ENCODE peak calls at places on chromosomes 7 and 10, in seven cellular contexts. D is Peyer's patch, S is A549, B is adrenal gland, F is transverse colon, X is GM12891, R is endothelial cell of umbilical vein. A is an unnamed sample.

GRCh38 chr7:23121175-23121574 is 15.6 kb downstream of the KLHL7 start:
- DNase-seq in D (no peak), S (no peak), B (no peak), F (no peak), X (no peak), R (no peak), A (no peak)

GRCh38 chr10:66586073-66586472 is 339.8 kb upstream of the LRRTM3 start:
- DNase-seq in D (no peak), S (no peak), B (no peak), F (peak), X (no peak), R (no peak), A (no peak)

GRCh38 chr10:120742373-120742772 is 108.8 kb upstream of the WDR11 start:
- DNase-seq in D (no peak), S (no peak), B (no peak), F (no peak), X (no peak), R (no peak), A (no peak)

GRCh38 chr7:129213828-129214227 is 11.0 kb upstream of the AHCYL2 start:
- DNase-seq in D (no peak), S (no peak), B (no peak), F (no peak), X (no peak), R (no peak), A (peak)

GRCh38 chr10:124710266-124710881 is 33.8 kb downstream of the FAM53B start:
- DNase-seq in D (no peak), S (no peak), B (no peak), F (no peak), X (no peak), R (no peak), A (no peak)

GRCh38 chr7:155233703-155234492 is 63.8 kb upstream of the INSIG1 start:
- DNase-seq in D (peak), S (no peak), B (peak), F (no peak), X (no peak), R (no peak), A (no peak)

GRCh38 chr10:60817135-60817805 is 39.0 kb downstream of the CDK1 start:
- DNase-seq in D (no peak), S (no peak), B (peak), F (peak), X (no peak), R (no peak), A (no peak)

GRCh38 chr10:100909506-100910260 is 3.1 kb upstream of the SLF2 start:
- DNase-seq in D (no peak), S (no peak), B (no peak), F (no peak), X (no peak), R (peak), A (no peak)

GRCh38 chr10:122042836-122043235 is 53.9 kb downstream of the TACC2 start:
- DNase-seq in D (no peak), S (no peak), B (no peak), F (no peak), X (no peak), R (no peak), A (no peak)

GRCh38 chr7:83410989-83411591 is 237.8 kb downstream of the SEMA3E start:
- DNase-seq in D (no peak), S (peak), B (peak), F (no peak), X (no peak), R (peak), A (no peak)

GRCh38 chr10:7161484-7162283 is 249.2 kb downstream of the SFMBT2 start:
- DNase-seq in D (no peak), S (no peak), B (peak), F (no peak), X (no peak), R (no peak), A (peak)

GRCh38 chr10:3785849-3786290 is 861 bp upstream of the KLF6 start:
- DNase-seq in D (no peak), S (no peak), B (peak), F (peak), X (no peak), R (peak), A (peak)

GRCh38 chr7:1113548-1113885 is 25.6 kb downstream of the GPER1 start:
- DNase-seq in D (no peak), S (no peak), B (no peak), F (no peak), X (no peak), R (no peak), A (no peak)

GRCh38 chr10:57844387-57844998 is 423.2 kb downstream of the IPMK start:
- DNase-seq in D (no peak), S (no peak), B (no peak), F (no peak), X (no peak), R (no peak), A (no peak)

GRCh38 chr10:132148261-132149251 is 38.2 kb upstream of the DPYSL4 start:
- DNase-seq in D (no peak), S (no peak), B (no peak), F (no peak), X (no peak), R (no peak), A (peak)

GRCh38 chr7:101363734-101364374 is 1.2 kb downstream of the COL26A1 start:
- DNase-seq in D (peak), S (peak), B (peak), F (peak), X (peak), R (peak), A (peak)

GRCh38 chr10:114685456-114685855 is 27.4 kb upstream of the ABLIM1 start:
- DNase-seq in D (no peak), S (no peak), B (peak), F (no peak), X (no peak), R (peak), A (no peak)

GRCh38 chr10:33913194-33913593 is 578.7 kb upstream of the NRP1 start:
- DNase-seq in D (no peak), S (no peak), B (no peak), F (no peak), X (no peak), R (no peak), A (no peak)

GRCh38 chr10:14823966-14824365 is 13.9 kb downstream of the CDNF start:
- DNase-seq in D (no peak), S (no peak), B (no peak), F (no peak), X (no peak), R (no peak), A (no peak)

GRCh38 chr7:127897704-127898454 is 133.4 kb downstream of the LRRC4 start:
- DNase-seq in D (no peak), S (no peak), B (no peak), F (no peak), X (no peak), R (peak), A (no peak)

GRCh38 chr7:133481676-133482075 is 228.8 kb downstream of the EXOC4 start:
- DNase-seq in D (no peak), S (no peak), B (peak), F (no peak), X (no peak), R (peak), A (no peak)

GRCh38 chr10:8312079-8312478 is 257.6 kb downstream of the GATA3 start:
- DNase-seq in D (no peak), S (no peak), B (no peak), F (no peak), X (no peak), R (no peak), A (no peak)

GRCh38 chr10:847868-848267 is 83.6 kb downstream of the LARP4B start:
- DNase-seq in D (no peak), S (no peak), B (no peak), F (no peak), X (no peak), R (no peak), A (no peak)

GRCh38 chr10:1364151-1364910 is 308.1 kb downstream of the WDR37 start:
- DNase-seq in D (no peak), S (no peak), B (no peak), F (no peak), X (no peak), R (no peak), A (no peak)

GRCh38 chr7:104133238-104133637 is 74.6 kb downstream of the ORC5 start:
- DNase-seq in D (no peak), S (no peak), B (no peak), F (no peak), X (no peak), R (no peak), A (no peak)

GRCh38 chr7:1505731-1506550 is 1.8 kb upstream of the INTS1 start:
- DNase-seq in D (no peak), S (no peak), B (peak), F (no peak), X (no peak), R (no peak), A (no peak)

GRCh38 chr10:28721318-28721717 is 44.0 kb downstream of the BAMBI start:
- DNase-seq in D (no peak), S (no peak), B (no peak), F (no peak), X (no peak), R (no peak), A (no peak)

GRCh38 chr10:14456218-14456869 is 125.6 kb upstream of the FRMD4A start:
- DNase-seq in D (no peak), S (no peak), B (no peak), F (no peak), X (no peak), R (no peak), A (no peak)

GRCh38 chr7:128211626-128212025 is 29.5 kb upstream of the LEP start:
- DNase-seq in D (no peak), S (no peak), B (no peak), F (no peak), X (no peak), R (no peak), A (peak)

GRCh38 chr7:14894826-14895225 is 7.7 kb downstream of the DGKB start:
- DNase-seq in D (no peak), S (no peak), B (no peak), F (no peak), X (no peak), R (peak), A (no peak)

GRCh38 chr7:46432666-46433065 is 511.6 kb upstream of the IGFBP3 start:
- DNase-seq in D (no peak), S (peak), B (no peak), F (no peak), X (no peak), R (no peak), A (no peak)

GRCh38 chr10:82737556-82737955 is 862.6 kb downstream of the NRG3 start:
- DNase-seq in D (no peak), S (no peak), B (no peak), F (no peak), X (no peak), R (no peak), A (no peak)

GRCh38 chr10:33453081-33453850 is 118.8 kb upstream of the NRP1 start:
- DNase-seq in D (no peak), S (no peak), B (no peak), F (no peak), X (no peak), R (no peak), A (no peak)

GRCh38 chr7:15461576-15461975 is 100.2 kb downstream of the AGMO start:
- DNase-seq in D (no peak), S (no peak), B (no peak), F (no peak), X (no peak), R (peak), A (no peak)

GRCh38 chr10:113297226-113297625 is 255.6 kb upstream of the HABP2 start:
- DNase-seq in D (no peak), S (no peak), B (no peak), F (no peak), X (no peak), R (no peak), A (no peak)

GRCh38 chr10:14399641-14400040 is 68.9 kb upstream of the FRMD4A start:
- DNase-seq in D (no peak), S (no peak), B (no peak), F (no peak), X (no peak), R (no peak), A (no peak)

GRCh38 chr10:63115732-63116383 is 17.3 kb upstream of the NRBF2 start:
- DNase-seq in D (no peak), S (no peak), B (peak), F (peak), X (no peak), R (peak), A (peak)
- TF ChIP-seq POLR2A in D (no peak), S (no peak), B (no peak), F (no peak), X (no peak), R (no peak), A (no peak)

GRCh38 chr7:152467225-152467624 is 31.4 kb upstream of the KMT2C start:
- DNase-seq in D (no peak), S (no peak), B (no peak), F (no peak), X (no peak), R (no peak), A (no peak)

GRCh38 chr7:152465118-152465387 is 29.2 kb upstream of the KMT2C start:
- DNase-seq in D (no peak), S (no peak), B (no peak), F (no peak), X (no peak), R (no peak), A (no peak)

GRCh38 chr7:152462995-152463713 is 27.4 kb upstream of the KMT2C start:
- DNase-seq in D (no peak), S (no peak), B (peak), F (no peak), X (no peak), R (no peak), A (no peak)

GRCh38 chr7:152463714-152464311 is 28.0 kb upstream of the KMT2C start:
- DNase-seq in D (peak), S (peak), B (peak), F (peak), X (peak), R (peak), A (peak)

DNA sequence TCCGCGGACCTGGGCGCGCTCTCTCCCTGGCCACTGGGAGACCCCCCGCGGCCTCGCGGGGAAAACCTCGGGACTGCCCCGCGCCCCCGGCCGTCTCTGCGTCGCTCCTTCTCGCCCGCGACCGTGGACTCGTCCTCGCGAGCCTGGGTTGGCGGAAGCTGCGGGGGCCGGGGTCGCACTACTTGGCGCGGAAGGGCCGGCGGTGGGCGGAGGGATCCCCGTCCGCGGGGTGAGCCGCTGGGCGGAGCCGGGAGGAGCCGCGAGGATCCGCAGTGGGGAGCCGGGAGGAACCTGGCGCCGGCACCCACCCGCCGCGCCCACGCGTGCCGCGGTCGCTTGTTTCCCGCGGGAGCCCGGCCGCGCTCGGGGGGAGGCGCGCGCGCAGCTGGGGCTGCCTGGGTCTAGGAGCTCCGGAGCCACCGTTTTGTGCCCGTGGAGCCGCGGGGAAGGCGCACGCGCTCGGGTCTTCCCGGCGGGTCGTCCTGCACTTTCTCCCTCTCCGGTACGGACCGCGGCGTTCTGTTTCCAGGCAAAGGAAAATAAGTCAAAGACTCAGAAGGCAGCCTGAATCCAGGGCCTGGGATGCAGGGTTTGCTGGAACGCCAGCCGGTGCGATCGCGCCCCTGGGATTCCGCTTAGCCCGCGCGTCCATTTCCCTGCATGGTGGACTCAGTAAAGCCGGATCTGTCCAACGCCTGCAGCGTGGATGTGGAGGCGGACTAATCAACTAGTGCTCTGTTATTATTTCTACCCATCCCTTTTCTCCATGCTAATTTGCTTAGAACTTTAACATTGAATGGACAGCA is 28.7 kb upstream of the KMT2C start:
- DNase-seq in D (peak), S (peak), B (peak), F (peak), X (peak), R (peak), A (peak)
- TF ChIP-seq POLR2A in D (no peak), S (peak), B (peak), F (peak), X (peak), R (peak), A (peak)

GRCh38 chr7:32496052-32496813 is 944 bp downstream of the AVL9 start:
- DNase-seq in D (no peak), S (peak), B (no peak), F (no peak), X (no peak), R (peak), A (no peak)

GRCh38 chr7:32495298-32496051 is at the start of gene AVL9:
- DNase-seq in D (peak), S (peak), B (peak), F (peak), X (peak), R (peak), A (peak)

GRCh38 chr7:32490127-32490796 is at the start of gene LSM5:
- DNase-seq in D (peak), S (peak), B (peak), F (peak), X (peak), R (peak), A (peak)

GRCh38 chr7:32489788-32490126 is 423 bp downstream of the LSM5 start:
- DNase-seq in D (no peak), S (no peak), B (no peak), F (no peak), X (no peak), R (no peak), A (no peak)

GRCh38 chr7:32494946-32495297 is 367 bp upstream of the AVL9 start:
- DNase-seq in D (no peak), S (no peak), B (no peak), F (no peak), X (no peak), R (peak), A (no peak)
- TF ChIP-seq POLR2A in D (no peak), S (peak), B (peak), F (peak), X (peak), R (peak), A (peak)

DNA sequence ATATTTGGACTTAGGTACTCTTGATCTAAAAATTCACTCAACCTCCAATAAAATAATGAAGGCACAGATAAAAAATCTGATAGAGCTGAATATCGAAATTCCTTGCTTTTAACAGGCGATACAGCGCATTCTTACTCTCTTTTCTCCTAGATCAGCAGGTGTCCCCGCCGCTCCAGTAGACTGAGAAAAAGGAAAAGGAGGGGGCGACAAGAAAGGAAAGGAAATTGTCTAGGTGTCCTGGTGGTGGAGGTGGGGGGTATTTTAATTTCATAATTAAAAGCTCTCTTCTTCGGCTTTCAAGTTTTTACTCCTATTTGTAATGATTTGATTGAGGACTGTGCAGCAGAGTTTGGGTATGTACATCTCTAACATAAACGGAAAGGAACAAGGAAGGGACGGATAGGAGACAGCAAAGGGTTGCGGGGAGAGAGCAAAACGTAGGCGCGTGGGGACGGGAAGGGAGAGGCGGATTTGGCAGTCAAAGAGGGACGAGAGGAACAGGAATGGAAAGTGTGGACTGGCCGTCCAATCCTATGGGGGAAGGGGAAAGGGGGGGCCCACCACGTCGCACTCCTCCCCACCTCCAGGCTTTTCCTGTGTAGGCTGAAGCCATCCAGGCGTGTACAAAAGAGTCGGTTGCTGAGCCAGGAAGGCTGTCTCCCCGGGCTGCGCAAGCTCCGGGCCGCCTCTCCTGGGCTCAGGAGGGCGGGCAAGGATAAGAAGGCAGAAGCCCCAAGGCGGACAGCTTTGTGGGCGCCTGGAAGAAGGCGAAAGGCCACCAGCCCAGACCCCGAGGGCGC is 875 bp upstream of the HECTD2 start:
- DNase-seq in D (peak), S (peak), B (peak), F (peak), X (peak), R (peak), A (peak)
- TF ChIP-seq POLR2A in D (peak), S (peak), B (peak), F (peak), X (no peak), R (peak), A (peak)

DNA sequence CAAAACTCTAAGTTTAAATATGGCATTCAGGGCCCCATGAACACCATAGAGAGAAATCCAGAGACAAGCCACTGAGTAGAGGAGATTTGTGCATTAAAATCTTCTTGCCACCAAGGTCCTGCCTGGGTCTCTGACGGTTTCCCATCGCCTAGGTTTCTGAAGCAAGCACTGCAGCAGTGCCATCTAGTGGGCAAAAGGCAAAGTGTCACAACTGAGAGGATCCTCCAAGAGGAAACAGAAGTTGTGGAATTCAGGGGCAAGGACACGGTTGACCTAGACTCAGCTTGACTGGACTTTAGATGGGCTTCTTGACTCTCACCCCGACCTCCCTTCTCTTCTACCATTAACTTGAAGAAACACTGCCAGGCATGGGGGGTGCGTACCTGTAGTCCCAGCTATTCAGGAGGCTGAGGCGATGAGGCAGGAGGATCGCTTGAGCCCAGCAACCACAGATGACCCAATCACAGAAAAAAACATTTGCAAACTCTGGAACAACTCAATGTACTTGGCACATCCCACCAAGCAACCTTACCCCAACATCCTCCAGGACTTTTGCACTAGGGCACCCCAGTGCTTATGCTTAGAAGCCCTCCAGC is 604.1 kb downstream of the GALNT17 start:
- DNase-seq in D (peak), S (peak), B (peak), F (peak), X (peak), R (peak), A (no peak)
- TF ChIP-seq POLR2A in D (no peak), S (no peak), B (no peak), F (no peak), X (no peak), R (no peak), A (no peak)

GRCh38 chr7:131107343-131108211 is 220.1 kb upstream of the MKLN1 start:
- DNase-seq in D (peak), S (peak), B (peak), F (peak), X (peak), R (peak), A (peak)

GRCh38 chr7:131108212-131108980 is 219.3 kb upstream of the MKLN1 start:
- DNase-seq in D (peak), S (no peak), B (no peak), F (peak), X (no peak), R (no peak), A (no peak)

GRCh38 chr7:131105803-131106680 is 221.6 kb upstream of the MKLN1 start:
- DNase-seq in D (peak), S (peak), B (peak), F (peak), X (peak), R (peak), A (peak)

GRCh38 chr7:131105294-131105802 is 222.3 kb upstream of the MKLN1 start:
- DNase-seq in D (no peak), S (no peak), B (peak), F (no peak), X (no peak), R (peak), A (peak)

GRCh38 chr7:131106681-131107342 is 220.9 kb upstream of the MKLN1 start:
- DNase-seq in D (peak), S (no peak), B (peak), F (peak), X (no peak), R (no peak), A (peak)
- TF ChIP-seq POLR2A in D (no peak), S (no peak), B (no peak), F (no peak), X (no peak), R (no peak), A (no peak)

A was measured in sigmoid colon.